ENCODE peak calls at places on chromosomes 16 and 17, in four cellular contexts. X is endothelial cell; O is HS-5; D is stimulated activated effector memory CD8-positive, alpha-beta T cell treated with anti-CD3 and anti-CD28 coated beads, Interleukin-12 subunit alpha, Interleukin-12 subunit beta, amount 100 ng/mL, for 72 hours. U is an unnamed sample.

GRCh38 chr17:81434079-81434478 is 38.8 kb downstream of the BAHCC1 start:
- DNase-seq in D (no peak), X (no peak), O (no peak), U (no peak)

GRCh38 chr16:54647731-54648221 is 282.9 kb upstream of the IRX5 start:
- DNase-seq in O (no peak), D (no peak), X (no peak), U (no peak)

GRCh38 chr17:48629411-48629759 is 3.2 kb upstream of the HOXB9 start:
- DNase-seq in D (no peak), O (no peak), X (no peak), U (peak; percentile 9)

GRCh38 chr17:5500804-5501391 is 14.5 kb downstream of the MIS12 start:
- DNase-seq in X (peak; percentile 93), D (peak; percentile 78), O (no peak), U (peak; percentile 92)

GRCh38 chr16:5516115-5516514 is 418.5 kb upstream of the EEF2KMT start:
- DNase-seq in X (no peak), O (no peak), D (no peak), U (no peak)

GRCh38 chr16:50718061-50718760 is 23.7 kb upstream of the CYLD start:
- DNase-seq in O (no peak), D (no peak), X (no peak), U (no peak)

GRCh38 chr16:84159800-84160199 is 14.7 kb downstream of the DNAAF1 start:
- DNase-seq in X (no peak), D (no peak), O (no peak), U (no peak)

GRCh38 chr17:47275245-47275984 is 21.8 kb downstream of the ITGB3 start:
- DNase-seq in D (no peak), O (no peak), X (peak; percentile 41), U (peak; percentile 94)

GRCh38 chr17:20095366-20096080 is 86.4 kb downstream of the SPECC1 start:
- DNase-seq in O (no peak), D (no peak), X (peak; percentile 60), U (peak; percentile 90)

GRCh38 chr17:45809484-45809883 is 25.4 kb downstream of the CRHR1 start:
- DNase-seq in D (no peak), X (no peak), O (no peak), U (no peak)

GRCh38 chr17:81494984-81495383 is 17.6 kb downstream of the ACTG1 start:
- DNase-seq in O (no peak), X (no peak), D (no peak), U (no peak)

GRCh38 chr16:2335286-2335895 is 5.1 kb downstream of the ABCA3 start:
- DNase-seq in X (no peak), D (no peak), O (no peak), U (no peak)

GRCh38 chr16:89191033-89191900 is 9.1 kb downstream of the SLC22A31 start:
- DNase-seq in X (peak; percentile 6), D (no peak), O (no peak), U (peak; percentile 49)

GRCh38 chr17:17737938-17738894 is 57.0 kb downstream of the RAI1 start:
- DNase-seq in O (no peak), X (no peak), D (no peak), U (no peak)